ENCODE peak calls at places on chromosomes 7 and 10, in four cellular contexts. Y is HL-60, A is K562, L is GM12878. W is an unnamed sample.

GRCh38 chr7:29401827-29402226 is 161.8 kb upstream of the PRR15 start:
- DNase-seq in Y (no peak), A (no peak), L (no peak), W (no peak)

GRCh38 chr10:99711129-99711719 is 20.7 kb downstream of the COX15 start:
- DNase-seq in Y (peak), A (peak), L (peak), W (no peak)

GRCh38 chr7:127514499-127514898 is 70.9 kb downstream of the GCC1 start:
- DNase-seq in Y (no peak), A (peak), L (no peak), W (no peak)

GRCh38 chr10:100887761-100888296 is 24.9 kb upstream of the SLF2 start:
- DNase-seq in Y (no peak), A (no peak), L (no peak), W (no peak)

GRCh38 chr10:6114758-6115410 is 26.1 kb downstream of the RBM17 start:
- DNase-seq in Y (no peak), A (no peak), L (no peak), W (no peak)

GRCh38 chr10:85542149-85542548 is 824.4 kb downstream of the GRID1 start:
- DNase-seq in Y (no peak), A (no peak), L (no peak), W (no peak)

GRCh38 chr7:129923709-129924108 is 29.1 kb downstream of the UBE2H start:
- DNase-seq in Y (no peak), A (no peak), L (peak), W (no peak)

GRCh38 chr7:7228472-7228871 is 46.1 kb downstream of the C1GALT1 start:
- DNase-seq in Y (no peak), A (no peak), L (no peak), W (no peak)

GRCh38 chr7:34672430-34672829 is 14.4 kb downstream of the NPSR1 start:
- DNase-seq in Y (no peak), A (no peak), L (no peak), W (no peak)

GRCh38 chr7:44307301-44307900 is 18.0 kb downstream of the CAMK2B start:
- DNase-seq in Y (peak), A (no peak), L (no peak), W (no peak)

GRCh38 chr7:19107392-19108147 is 9.9 kb downstream of the TWIST1 start:
- DNase-seq in Y (no peak), A (no peak), L (no peak), W (no peak)

GRCh38 chr7:67359900-67360299 is 363.3 kb downstream of the TYW1 start:
- DNase-seq in Y (no peak), A (no peak), L (no peak), W (no peak)

GRCh38 chr7:44080686-44081265 is 1.6 kb downstream of the POLM start:
- DNase-seq in Y (no peak), A (no peak), L (no peak), W (no peak)

GRCh38 chr7:138875794-138876193 is 77.8 kb upstream of the ATP6V0A4 start:
- DNase-seq in Y (no peak), A (no peak), L (no peak), W (no peak)

GRCh38 chr7:107027208-107027607 is 17.3 kb upstream of the PRKAR2B start:
- DNase-seq in Y (peak), A (no peak), L (no peak), W (no peak)

GRCh38 chr10:123741146-123741545 is 75.0 kb downstream of the GPR26 start:
- DNase-seq in Y (no peak), A (no peak), L (no peak), W (no peak)

GRCh38 chr10:115321360-115321759 is 228.2 kb downstream of the ATRNL1 start:
- DNase-seq in Y (no peak), A (no peak), L (peak), W (no peak)

GRCh38 chr7:102117743-102118142 is 168.9 kb upstream of the SH2B2 start:
- DNase-seq in Y (no peak), A (no peak), L (no peak), W (no peak)

GRCh38 chr7:134686782-134687181 is 40.1 kb downstream of the BPGM start:
- DNase-seq in Y (no peak), A (no peak), L (no peak), W (no peak)

GRCh38 chr7:112880786-112881418 is 90.7 kb upstream of the TMEM168 start:
- DNase-seq in Y (no peak), A (no peak), L (no peak), W (no peak)

GRCh38 chr7:130365511-130366441 is 14.5 kb upstream of the CPA1 start:
- DNase-seq in Y (no peak), A (no peak), L (peak), W (peak)

GRCh38 chr10:31582365-31583052 is 263.5 kb downstream of the ZEB1 start:
- DNase-seq in Y (peak), A (no peak), L (no peak), W (no peak)

GRCh38 chr7:90595341-90595800 is 750 bp upstream of the CDK14 start:
- DNase-seq in Y (no peak), A (no peak), L (no peak), W (no peak)

GRCh38 chr7:78173192-78173591 is 374.6 kb downstream of the PHTF2 start:
- DNase-seq in Y (no peak), A (no peak), L (no peak), W (no peak)

GRCh38 chr10:78729366-78729765 is 339.4 kb upstream of the ZMIZ1 start:
- DNase-seq in Y (no peak), A (no peak), L (no peak), W (no peak)

GRCh38 chr10:30736685-30737232 is 107.2 kb upstream of the LYZL2 start:
- DNase-seq in Y (peak), A (no peak), L (peak), W (peak)

GRCh38 chr10:114437456-114438292 is 33.4 kb upstream of the AFAP1L2 start:
- DNase-seq in Y (no peak), A (peak), L (no peak), W (no peak)

GRCh38 chr7:31633894-31634494 is 53.0 kb upstream of the PPP1R17 start:
- DNase-seq in Y (peak), A (peak), L (no peak), W (peak)

GRCh38 chr7:106346167-106346677 is 61.4 kb upstream of the NAMPT start:
- DNase-seq in Y (no peak), A (no peak), L (no peak), W (no peak)

GRCh38 chr7:141178486-141179135 is 104.7 kb downstream of the TMEM178B start:
- DNase-seq in Y (no peak), A (no peak), L (no peak), W (no peak)

GRCh38 chr7:42347616-42348015 is 110.6 kb upstream of the GLI3 start:
- DNase-seq in Y (no peak), A (no peak), L (no peak), W (no peak)

GRCh38 chr7:76357379-76358052 is 1.3 kb downstream of the YWHAG start:
- DNase-seq in Y (no peak), A (no peak), L (no peak), W (no peak)
- TF ChIP-seq POLR2AphosphoS5 in Y (no peak), A (no peak), L (no peak), W (no peak)

GRCh38 chr10:129418826-129419225 is 48.2 kb upstream of the MGMT start:
- DNase-seq in Y (no peak), A (no peak), L (no peak), W (no peak)

GRCh38 chr10:129415261-129416135 is 51.5 kb upstream of the MGMT start:
- DNase-seq in Y (no peak), A (no peak), L (no peak), W (no peak)

GRCh38 chr10:129417882-129418281 is 49.2 kb upstream of the MGMT start:
- DNase-seq in Y (no peak), A (no peak), L (no peak), W (no peak)

GRCh38 chr10:129416136-129416530 is 50.9 kb upstream of the MGMT start:
- DNase-seq in Y (no peak), A (no peak), L (no peak), W (no peak)

DNA sequence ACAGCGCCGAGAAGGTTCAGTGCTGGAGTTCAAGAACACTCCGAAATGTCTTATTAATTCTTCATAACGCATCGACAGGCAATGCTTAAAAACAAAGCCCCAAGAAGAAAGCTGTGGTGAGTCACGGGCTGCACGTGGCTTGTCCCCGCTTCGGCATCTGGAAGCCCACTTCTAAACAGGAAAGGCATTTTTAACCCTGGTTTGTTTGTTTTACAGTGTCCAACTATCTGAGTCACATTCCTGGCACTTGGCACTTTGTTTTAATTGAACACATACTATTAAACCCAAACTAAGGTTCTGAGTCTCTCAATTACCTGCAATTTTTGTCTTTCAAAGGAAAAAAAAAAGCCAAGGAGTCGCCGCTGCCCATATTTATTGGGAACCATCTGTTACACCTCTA is 49.9 kb upstream of the MGMT start:
- DNase-seq in Y (no peak), A (no peak), L (no peak), W (no peak)
- TF ChIP-seq SPI1 in Y (no peak), A (no peak), L (no peak), W (no peak)

GRCh38 chr10:125397608-125398007 is 237.2 kb upstream of the CTBP2 start:
- DNase-seq in Y (no peak), A (no peak), L (no peak), W (no peak)

GRCh38 chr10:125396651-125397050 is 236.3 kb upstream of the CTBP2 start:
- DNase-seq in Y (no peak), A (no peak), L (no peak), W (no peak)

GRCh38 chr10:125399289-125399688 is 238.9 kb upstream of the CTBP2 start:
- DNase-seq in Y (no peak), A (no peak), L (no peak), W (no peak)

GRCh38 chr10:125401462-125401861 is 241.1 kb upstream of the CTBP2 start:
- DNase-seq in Y (no peak), A (no peak), L (no peak), W (no peak)

DNA sequence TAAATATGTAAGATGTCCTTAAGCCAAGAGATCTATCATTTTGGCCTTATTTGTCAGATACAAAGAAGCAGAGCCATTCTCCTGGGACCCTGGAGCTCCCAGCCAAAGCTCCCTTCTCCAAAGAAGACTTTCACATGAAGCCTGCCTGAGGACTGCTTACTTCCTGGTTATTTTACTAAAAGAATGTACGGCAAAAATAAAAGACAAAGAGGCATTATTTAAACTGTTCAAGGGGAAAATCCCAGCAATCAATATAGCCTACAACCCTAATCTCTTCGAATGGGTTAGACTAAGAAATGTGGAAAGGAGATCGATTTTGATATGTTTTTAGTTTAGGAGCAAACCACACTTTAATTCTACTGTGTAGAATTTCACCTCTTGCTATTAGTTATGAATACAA is 237.9 kb upstream of the CTBP2 start:
- DNase-seq in Y (no peak), A (no peak), L (no peak), W (no peak)
- TF ChIP-seq POLR2AphosphoS5 in Y (no peak), A (no peak), L (no peak), W (no peak)

DNA sequence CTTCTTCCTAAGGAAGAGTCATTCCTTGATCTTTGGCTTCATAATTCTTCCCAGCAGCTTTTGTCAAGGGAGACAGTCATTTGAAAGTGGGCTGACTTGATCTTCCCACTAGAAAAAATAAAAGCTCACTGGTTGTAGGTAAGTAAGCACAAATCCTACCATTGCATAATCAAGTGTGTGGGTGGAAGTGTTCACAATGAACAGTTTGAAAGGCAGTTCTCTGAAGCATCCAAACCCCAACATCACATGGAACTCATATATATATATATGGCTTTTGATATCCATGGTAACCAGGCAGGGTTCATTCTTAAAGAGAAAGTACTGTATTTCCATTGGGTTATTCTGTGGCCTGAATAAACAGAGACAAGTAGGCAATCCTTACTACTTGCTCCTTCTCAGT is 51.6 kb downstream of the ARMH3 start:
- DNase-seq in Y (no peak), A (no peak), L (no peak), W (no peak)
- TF ChIP-seq SPI1 in Y (no peak), A (no peak), L (no peak), W (no peak)

DNA sequence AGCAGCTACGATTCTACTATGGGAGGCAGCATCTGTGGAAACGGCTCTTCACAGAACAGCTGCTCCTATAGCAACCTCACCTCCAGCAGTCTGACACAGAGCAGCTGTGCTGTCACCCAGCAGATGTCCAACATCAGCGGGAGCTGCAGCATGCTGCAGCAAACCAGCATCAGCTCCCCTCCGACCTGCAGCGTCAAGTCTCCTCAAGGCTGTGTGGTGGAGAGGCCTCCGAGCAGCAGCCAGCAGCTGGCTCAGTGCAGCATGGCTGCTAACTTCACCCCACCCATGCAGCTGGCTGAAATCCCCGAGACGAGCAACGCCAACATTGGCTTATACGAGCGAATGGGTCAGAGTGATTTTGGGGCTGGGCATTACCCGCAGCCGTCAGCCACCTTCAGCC is 81.6 kb upstream of the SAMD8 start:
- DNase-seq in Y (no peak), A (no peak), L (no peak), W (no peak)
- TF ChIP-seq POLR2AphosphoS5 in Y (no peak), A (no peak), L (no peak), W (no peak)

GRCh38 chr10:89207801-89208551 is 859 bp upstream of the CH25H start:
- DNase-seq in Y (no peak), A (no peak), L (no peak), W (no peak)
- TF ChIP-seq SPI1 in Y (no peak), A (no peak), L (no peak), W (no peak)

DNA sequence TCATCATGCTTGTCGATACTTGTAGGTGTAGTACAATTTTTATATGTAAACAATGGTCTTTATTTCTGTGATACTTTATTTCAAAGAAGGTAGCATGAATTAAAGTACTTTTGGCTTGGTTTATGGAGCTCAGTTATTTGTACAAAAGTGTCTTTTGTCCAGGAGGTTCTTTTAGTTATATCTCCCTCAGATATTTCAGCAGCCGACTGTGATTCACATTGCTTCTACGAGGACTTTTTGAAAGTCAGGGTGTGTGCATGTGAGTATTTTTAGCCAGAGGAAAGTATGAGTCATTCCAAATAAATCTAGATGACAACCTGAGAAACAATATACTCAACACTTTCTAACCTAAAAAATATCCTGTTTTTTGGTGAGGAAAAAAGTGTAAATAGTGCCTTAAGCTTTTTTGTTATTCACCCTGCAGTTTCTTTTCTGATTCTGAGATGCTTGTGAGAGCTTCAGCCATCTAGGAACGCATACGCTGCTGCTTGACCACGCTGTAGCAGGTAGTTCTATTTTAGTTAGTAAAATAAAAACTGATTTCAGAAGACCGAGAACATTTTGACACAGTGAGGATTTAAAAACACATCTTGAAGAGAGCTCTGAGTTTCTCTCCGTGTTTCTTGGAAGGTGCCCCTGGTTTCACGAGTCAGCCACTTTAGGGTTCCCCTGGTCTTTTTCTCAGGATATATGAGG is 532 bp upstream of the SUN1 start:
- DNase-seq in Y (no peak), A (peak), L (peak), W (peak)
- TF ChIP-seq POLR2AphosphoS5 in Y (no peak), A (no peak), L (no peak), W (no peak)

DNA sequence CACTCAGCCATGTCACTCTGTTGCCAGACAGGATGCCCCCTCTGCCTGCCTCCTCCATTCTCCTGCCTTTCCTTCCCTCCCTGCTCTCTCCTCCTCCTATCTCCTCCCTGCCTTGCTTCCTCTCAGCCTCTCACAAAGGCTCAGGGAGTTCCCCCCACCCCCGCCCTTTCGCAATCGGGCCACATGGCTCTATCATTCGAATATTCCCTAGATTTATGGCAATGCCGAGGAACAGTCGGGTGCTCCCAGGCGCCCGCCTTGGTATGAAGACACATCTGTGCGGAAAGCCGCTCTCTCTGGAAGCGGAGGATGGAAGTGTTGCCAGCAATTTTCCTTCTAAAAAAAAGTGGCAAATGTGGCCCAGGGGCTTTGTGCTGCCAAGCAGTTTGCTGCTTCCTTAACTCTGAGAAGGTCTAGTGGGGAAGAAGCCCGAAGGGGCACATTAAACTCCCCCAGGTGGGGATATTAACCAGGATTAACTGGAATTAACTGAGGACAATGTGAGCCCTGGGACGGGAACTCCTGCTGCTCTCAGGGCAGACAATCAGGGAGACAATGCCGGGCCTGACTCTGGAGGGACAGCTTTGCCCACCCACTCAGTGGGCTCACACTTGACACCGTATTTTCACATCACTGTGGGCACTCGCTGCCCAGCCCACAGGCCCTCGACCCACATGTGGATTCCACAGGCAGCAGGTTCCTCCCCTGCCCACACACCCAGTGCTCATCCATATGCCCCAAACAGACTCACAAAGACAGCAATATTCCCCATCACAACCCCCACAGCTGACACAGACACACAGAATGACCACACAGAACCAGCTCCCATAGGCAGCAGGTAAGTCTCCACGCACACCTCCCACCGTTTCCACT is 88.4 kb upstream of the SMNDC1 start:
- DNase-seq in Y (no peak), A (no peak), L (no peak), W (no peak)
- TF ChIP-seq SPI1 in Y (no peak), A (no peak), L (no peak), W (no peak)

GRCh38 chr7:151193203-151193602 is 6.2 kb upstream of the ASB10 start:
- DNase-seq in Y (no peak), A (no peak), L (no peak), W (no peak)

GRCh38 chr7:151189038-151189437 is 2.0 kb upstream of the ASB10 start:
- DNase-seq in Y (no peak), A (no peak), L (no peak), W (no peak)

GRCh38 chr7:151194188-151194587 is 7.1 kb upstream of the ASB10 start:
- DNase-seq in Y (no peak), A (no peak), L (no peak), W (no peak)

GRCh38 chr7:151191544-151191943 is 4.5 kb upstream of the ASB10 start:
- DNase-seq in Y (no peak), A (no peak), L (no peak), W (no peak)

GRCh38 chr7:151192002-151192539 is 5.0 kb upstream of the ASB10 start:
- DNase-seq in Y (no peak), A (no peak), L (no peak), W (no peak)
- TF ChIP-seq POLR2AphosphoS5 in Y (no peak), A (no peak), L (no peak), W (no peak)